ENCODE peak calls at places on chromosome 18, in nine cellular contexts. Y is fibroblast of pulmonary artery, A is mesothelial cell of epicardium, O is colonic mucosa, N is lower lobe of right lung, F is PC-3, C is B cell, J is kidney epithelial cell, W is WERI-Rb-1. D is an unnamed sample.
A peak's percentile ranks its signal among the peaks of the same experiment; 100 is the strongest.

GRCh38 chr18:68494802-68495560 is 219.9 kb downstream of the TMX3 start:
- DNase-seq in Y (peak; percentile 96), A (no peak), O (no peak), N (no peak), F (peak; percentile 25), C (no peak), J (peak; percentile 31), W (no peak), D (peak; percentile 91)

GRCh38 chr18:26386002-26386401 is 159.8 kb downstream of the TAF4B start:
- DNase-seq in Y (peak; percentile 87), A (no peak), O (no peak), N (no peak), F (peak; percentile 70), C (no peak), J (no peak), W (no peak), D (peak; percentile 96)

GRCh38 chr18:79208882-79209281 is 139.7 kb downstream of the ATP9B start:
- DNase-seq in Y (no peak), A (no peak), O (no peak), N (no peak), F (no peak), C (no peak), J (no peak), W (no peak), D (no peak)

GRCh38 chr18:23301971-23302370 is 151.1 kb upstream of the RIOK3 start:
- DNase-seq in Y (no peak), A (no peak), O (no peak), N (no peak), F (no peak), C (no peak), J (no peak), W (peak; percentile 83), D (no peak)

GRCh38 chr18:9296233-9297006 is 38.2 kb upstream of the TWSG1 start:
- DNase-seq in Y (no peak), A (no peak), O (no peak), N (no peak), F (peak; percentile 82), C (no peak), J (no peak), W (no peak), D (peak; percentile 14)

GRCh38 chr18:25334588-25334987 is 17.4 kb downstream of the ZNF521 start:
- DNase-seq in Y (no peak), A (no peak), O (no peak), N (no peak), F (no peak), C (no peak), J (no peak), W (no peak), D (no peak)

GRCh38 chr18:24503182-24503581 is 42.7 kb downstream of the HRH4 start:
- DNase-seq in Y (no peak), A (no peak), O (no peak), N (no peak), F (no peak), C (no peak), J (no peak), W (no peak), D (no peak)

GRCh38 chr18:3983351-3983969 is 471.6 kb downstream of the DLGAP1 start:
- DNase-seq in Y (peak; percentile 77), A (no peak), O (no peak), N (no peak), F (peak; percentile 37), C (no peak), J (no peak), W (no peak), D (no peak)

GRCh38 chr18:76821875-76822509 is 365 bp upstream of the ZNF236 start:
- DNase-seq in Y (peak; percentile 47), A (peak; percentile 28), O (peak; percentile 64), N (peak; percentile 75), F (peak; percentile 37), C (peak; percentile 97), J (no peak), W (peak; percentile 55), D (peak; percentile 50)

GRCh38 chr18:57768557-57769326 is 34.4 kb downstream of the ATP8B1 start:
- DNase-seq in Y (peak; percentile 80), A (no peak), O (peak; percentile 64), N (no peak), F (peak; percentile 59), C (no peak), J (no peak), W (no peak), D (no peak)

GRCh38 chr18:23871410-23871809 is 143.1 kb upstream of the TTC39C start:
- DNase-seq in Y (peak; percentile 53), A (no peak), O (peak; percentile 62), N (no peak), F (peak; percentile 89), C (peak; percentile 40), J (no peak), W (no peak), D (peak; percentile 10)

GRCh38 chr18:70072678-70073077 is 125.0 kb upstream of the CD226 start:
- DNase-seq in Y (peak; percentile 72), A (no peak), O (no peak), N (no peak), F (peak; percentile 33), C (no peak), J (peak; percentile 7), W (no peak), D (peak; percentile 74)

GRCh38 chr18:58046087-58046793 is 2.2 kb downstream of the NEDD4L start:
- DNase-seq in Y (no peak), A (no peak), O (no peak), N (no peak), F (peak; percentile 46), C (no peak), J (no peak), W (no peak), D (no peak)

GRCh38 chr18:54228364-54228763 is 3.9 kb upstream of the MBD2 start:
- DNase-seq in Y (no peak), A (no peak), O (no peak), N (no peak), F (no peak), C (no peak), J (no peak), W (no peak), D (no peak)

GRCh38 chr18:39799010-39799409 is 2156.0 kb upstream of the PIK3C3 start:
- DNase-seq in Y (peak; percentile 40), A (no peak), O (peak; percentile 31), N (no peak), F (peak; percentile 16), C (no peak), J (no peak), W (no peak), D (peak; percentile 48)

GRCh38 chr18:44579028-44579692 is 101.5 kb upstream of the SETBP1 start:
- DNase-seq in Y (peak; percentile 51), A (no peak), O (no peak), N (no peak), F (peak; percentile 34), C (peak; percentile 16), J (no peak), W (peak; percentile 9), D (peak; percentile 62)

GRCh38 chr18:6414118-6414722 is 491 bp downstream of the L3MBTL4 start:
- DNase-seq in Y (no peak), A (peak; percentile 42), O (peak; percentile 72), N (peak; percentile 87), F (peak; percentile 16), C (peak; percentile 96), J (no peak), W (no peak), D (peak; percentile 16)
- TF ChIP-seq CTCF in Y (no peak), A (no peak), O (no peak), N (peak; percentile 10), F (no peak), C (no peak), J (no peak), W (no peak), D (no peak)

GRCh38 chr18:6949800-6950586 is 167.6 kb downstream of the LAMA1 start:
- DNase-seq in Y (no peak), A (no peak), O (peak; percentile 57), N (no peak), F (no peak), C (no peak), J (no peak), W (no peak), D (no peak)
- TF ChIP-seq CTCF in Y (no peak), A (no peak), O (no peak), N (no peak), F (no peak), C (no peak), J (no peak), W (no peak), D (no peak)

GRCh38 chr18:21979759-21980158 is 189.6 kb upstream of the GATA6 start:
- DNase-seq in Y (no peak), A (no peak), O (no peak), N (no peak), F (no peak), C (no peak), J (no peak), W (no peak), D (no peak)

GRCh38 chr18:21979171-21979560 is 190.2 kb upstream of the GATA6 start:
- DNase-seq in Y (no peak), A (no peak), O (no peak), N (no peak), F (no peak), C (no peak), J (no peak), W (no peak), D (no peak)

GRCh38 chr18:21978546-21979170 is 190.7 kb upstream of the GATA6 start:
- DNase-seq in Y (no peak), A (no peak), O (no peak), N (no peak), F (no peak), C (no peak), J (no peak), W (no peak), D (no peak)

GRCh38 chr18:21980744-21981143 is 188.6 kb upstream of the GATA6 start:
- DNase-seq in Y (no peak), A (no peak), O (no peak), N (no peak), F (no peak), C (no peak), J (no peak), W (no peak), D (no peak)
- TF ChIP-seq CTCF in Y (no peak), A (no peak), O (no peak), N (no peak), F (no peak), C (no peak), J (no peak), W (no peak), D (no peak)

DNA sequence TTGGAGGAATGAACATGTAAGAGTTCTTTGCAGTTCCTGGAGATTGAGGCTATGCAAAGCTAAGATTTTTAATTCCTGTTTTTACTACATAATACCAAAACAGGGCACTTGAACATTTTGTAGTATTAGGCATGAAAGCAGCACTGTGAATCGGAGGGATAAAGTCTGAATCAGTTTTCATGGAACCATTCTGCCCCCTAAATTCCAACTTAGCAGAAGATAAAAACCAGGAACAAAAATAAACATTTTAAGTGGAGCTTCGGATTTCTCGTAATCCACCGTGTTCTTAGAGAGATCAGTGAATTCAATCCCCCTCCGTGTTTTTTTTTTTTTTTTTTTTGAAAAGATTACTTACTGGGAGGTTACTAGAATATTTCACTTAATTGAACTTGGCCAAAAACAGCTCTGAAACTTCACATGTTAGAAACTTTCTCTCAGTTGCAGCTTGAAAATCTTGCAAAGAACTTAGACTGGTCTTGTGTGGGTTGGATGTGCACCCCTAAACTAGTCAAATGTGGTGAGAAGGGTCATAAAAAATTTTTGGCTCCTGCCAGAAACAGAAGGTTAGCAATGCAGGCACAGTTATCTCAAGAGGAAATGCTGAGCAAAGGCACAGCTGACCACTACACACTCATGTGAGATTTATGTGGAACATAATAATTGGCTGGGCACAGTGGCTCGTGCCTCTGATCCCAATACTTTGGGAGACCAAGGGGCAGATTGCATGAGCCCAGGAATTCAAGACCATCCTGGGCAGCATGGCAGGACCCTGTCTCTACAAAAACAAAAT is 145.4 kb upstream of the RNF152 start:
- DNase-seq in Y (peak; percentile 67), A (no peak), O (no peak), N (no peak), F (no peak), C (no peak), J (no peak), W (no peak), D (peak; percentile 72)
- TF ChIP-seq CTCF in Y (no peak), A (no peak), O (no peak), N (no peak), F (no peak), C (no peak), J (no peak), W (no peak), D (no peak)

D was measured in choroid plexus epithelial cell.